ENCODE peak calls at places on chromosomes 3 and 15, in five cellular contexts. V is activated CD4-positive, alpha-beta T cell treated with anti-CD3 and anti-CD28 coated beads, Interleukin-2, amount 50 U/mL, for 24 hours; X is HT1080; W is T-helper 1 cell; U is nephron progenitor cell. H is an unnamed sample.

GRCh38 chr3:140509534-140509933 is 168.3 kb upstream of the TRIM42 start:
- DNase-seq in V (no peak), U (no peak), X (no peak), W (no peak), H (no peak)

GRCh38 chr3:64023861-64024223 is 548 bp upstream of the PSMD6 start:
- DNase-seq in X (no peak), V (no peak), W (no peak), U (no peak), H (no peak)

GRCh38 chr15:69665641-69666091 is 213.0 kb downstream of the RPLP1 start:
- DNase-seq in V (no peak), U (peak), X (no peak), W (no peak), H (no peak)

GRCh38 chr3:30934208-30934550 is 39.7 kb upstream of the GADL1 start:
- DNase-seq in U (no peak), W (no peak), X (peak), V (no peak), H (no peak)

GRCh38 chr3:195036203-195037016 is 234.5 kb downstream of the XXYLT1 start:
- DNase-seq in X (no peak), V (no peak), W (no peak), U (no peak), H (no peak)

GRCh38 chr3:115986555-115987207 is 363.4 kb downstream of the GAP43 start:
- DNase-seq in V (no peak), X (peak), W (no peak), U (no peak), H (no peak)

GRCh38 chr3:33826206-33826605 is 27.8 kb downstream of the PDCD6IP start:
- DNase-seq in U (no peak), W (no peak), V (no peak), X (no peak), H (no peak)

GRCh38 chr3:156691920-156692319 is 17.5 kb downstream of the TIPARP start:
- DNase-seq in X (peak), W (no peak), U (no peak), V (no peak), H (no peak)

GRCh38 chr3:47661121-47661752 is 82.6 kb upstream of the CSPG5 start:
- DNase-seq in X (peak), U (no peak), W (no peak), V (no peak), H (no peak)

GRCh38 chr3:52140000-52140399 is 14.2 kb downstream of the POC1A start:
- DNase-seq in U (no peak), X (no peak), W (no peak), V (no peak), H (no peak)

GRCh38 chr3:163039636-163040035 is 1543.0 kb downstream of the OTOL1 start:
- DNase-seq in U (no peak), W (no peak), V (no peak), X (no peak), H (no peak)

GRCh38 chr3:48086736-48087470 is 70.7 kb upstream of the MAP4 start:
- DNase-seq in W (no peak), U (no peak), X (peak), V (no peak), H (no peak)

GRCh38 chr3:114120211-114120610 is 58.6 kb downstream of the DRD3 start:
- DNase-seq in U (no peak), V (no peak), W (no peak), X (no peak), H (no peak)

GRCh38 chr3:48695113-48695753 is 9.5 kb upstream of the NCKIPSD start:
- DNase-seq in W (no peak), U (peak), X (no peak), V (no peak), H (no peak)

GRCh38 chr15:35696767-35697231 is 150.8 kb upstream of the DPH6 start:
- DNase-seq in V (no peak), W (no peak), X (peak), U (no peak), H (no peak)

GRCh38 chr15:100733786-100734185 is 131.4 kb downstream of the ASB7 start:
- DNase-seq in V (no peak), X (peak), U (no peak), W (no peak), H (no peak)

GRCh38 chr3:123683146-123683545 is 98.3 kb upstream of the HACD2 start:
- DNase-seq in X (no peak), W (no peak), V (no peak), U (no peak), H (no peak)

GRCh38 chr3:189839576-189839975 is 208.4 kb downstream of the TP63 start:
- DNase-seq in U (no peak), V (no peak), W (no peak), X (peak), H (no peak)

GRCh38 chr15:59376735-59377134 is 4.1 kb upstream of the MYO1E start:
- DNase-seq in X (peak), V (no peak), W (no peak), U (no peak), H (no peak)

GRCh38 chr15:77519540-77519939 is 98.9 kb downstream of the HMG20A start:
- DNase-seq in X (no peak), U (no peak), V (no peak), W (no peak), H (no peak)

GRCh38 chr15:93366387-93367100 is 277.5 kb upstream of the RGMA start:
- DNase-seq in U (no peak), W (no peak), X (no peak), V (no peak), H (no peak)

GRCh38 chr3:190281308-190282051 is 40.8 kb downstream of the CLDN1 start:
- DNase-seq in V (no peak), W (no peak), U (no peak), X (peak), H (no peak)

GRCh38 chr3:172549144-172549543 is 25.9 kb upstream of the TNFSF10 start:
- DNase-seq in W (no peak), U (no peak), X (no peak), V (no peak), H (no peak)

GRCh38 chr15:43958894-43959330 is 132.1 kb downstream of the WDR76 start:
- DNase-seq in X (peak), W (no peak), U (no peak), V (no peak), H (no peak)

GRCh38 chr3:195411831-195412230 is 31.0 kb downstream of the ACAP2 start:
- DNase-seq in U (no peak), W (no peak), V (no peak), X (no peak), H (no peak)

GRCh38 chr3:57787867-57788623 is 31.9 kb downstream of the SLMAP start:
- DNase-seq in X (peak), W (no peak), U (no peak), V (no peak), H (no peak)

GRCh38 chr3:122927726-122928125 is 99.8 kb downstream of the SEMA5B start:
- DNase-seq in V (no peak), U (no peak), X (no peak), W (no peak), H (peak)

GRCh38 chr3:139120336-139120971 is 75.8 kb upstream of the PRR23C start:
- DNase-seq in U (peak), W (no peak), X (peak), V (no peak), H (no peak)

GRCh38 chr3:41224120-41224806 is 25.0 kb downstream of the CTNNB1 start:
- DNase-seq in U (no peak), X (peak), W (no peak), V (no peak), H (no peak)

GRCh38 chr3:43817081-43817480 is 126.3 kb downstream of the ABHD5 start:
- DNase-seq in U (no peak), V (no peak), W (no peak), X (no peak), H (no peak)

GRCh38 chr15:79090487-79091203 is at the start of gene RASGRF1:
- DNase-seq in U (peak), V (no peak), X (no peak), W (no peak), H (peak)

GRCh38 chr3:100268986-100269385 is 8.2 kb downstream of the TBC1D23 start:
- DNase-seq in X (no peak), W (no peak), V (no peak), U (no peak), H (no peak)

GRCh38 chr3:188152660-188153497 is 1.1 kb upstream of the LPP start:
- DNase-seq in U (peak), W (no peak), X (no peak), V (no peak), H (no peak)

GRCh38 chr3:10994311-10994710 is 1.8 kb downstream of the SLC6A1 start:
- DNase-seq in W (no peak), U (no peak), V (no peak), X (no peak), H (no peak)

GRCh38 chr3:126548556-126549466 is 9.9 kb downstream of the C3orf22 start:
- DNase-seq in U (no peak), V (no peak), X (no peak), W (no peak), H (no peak)

GRCh38 chr3:187533797-187534196 is 136.4 kb downstream of the SST start:
- DNase-seq in X (no peak), V (no peak), W (no peak), U (no peak), H (no peak)

GRCh38 chr15:42092666-42093445 is 1.5 kb downstream of the PLA2G4D start:
- DNase-seq in U (no peak), X (no peak), W (no peak), V (no peak), H (no peak)

GRCh38 chr3:140953028-140953960 is 11.7 kb downstream of the SLC25A36 start:
- DNase-seq in W (no peak), X (peak), V (no peak), U (no peak), H (no peak)

H was measured in CD14-positive monocyte.